ENCODE peak calls at places on chromosome 7, in eight cellular contexts. E is stomach, I is non-pigmented ciliary epithelial cell, U is T-helper 2 cell, Q is OCI-LY7, V is AG09319, B is mucosa of descending colon, F is GM13977. A is an unnamed sample.

GRCh38 chr7:151611041-151611440 is 91.3 kb upstream of the RHEB start:
- DNase-seq in E (no peak), I (no peak), U (no peak), Q (no peak), V (no peak), B (no peak), F (no peak), A (no peak)

GRCh38 chr7:142957723-142958122 is 4.4 kb downstream of the KEL start:
- DNase-seq in E (no peak), I (no peak), U (no peak), Q (no peak), V (no peak), B (no peak), F (no peak), A (no peak)

GRCh38 chr7:112444505-112444904 is 5.8 kb upstream of the IFRD1 start:
- DNase-seq in E (no peak), I (no peak), U (no peak), Q (no peak), V (no peak), B (no peak), F (no peak), A (no peak)

GRCh38 chr7:219581-220150 is 27.3 kb downstream of the FAM20C start:
- DNase-seq in E (peak; percentile 74), I (no peak), U (no peak), Q (no peak), V (no peak), B (no peak), F (no peak), A (no peak)

GRCh38 chr7:129609666-129610065 is 1.9 kb upstream of the NRF1 start:
- DNase-seq in E (no peak), I (no peak), U (no peak), Q (no peak), V (no peak), B (no peak), F (no peak), A (no peak)

GRCh38 chr7:19117870-19118608 is 603 bp upstream of the TWIST1 start:
- DNase-seq in E (no peak), I (no peak), U (no peak), Q (no peak), V (no peak), B (no peak), F (no peak), A (no peak)

GRCh38 chr7:103793614-103794013 is 195.8 kb downstream of the RELN start:
- DNase-seq in E (no peak), I (no peak), U (no peak), Q (no peak), V (no peak), B (no peak), F (no peak), A (no peak)

GRCh38 chr7:41003031-41003925 is 699.6 kb downstream of the INHBA start:
- DNase-seq in E (peak; percentile 29), I (no peak), U (no peak), Q (peak; percentile 46), V (no peak), B (peak; percentile 51), F (peak; percentile 13), A (peak; percentile 80)

GRCh38 chr7:40223451-40224112 is 88.8 kb downstream of the SUGCT start:
- DNase-seq in E (no peak), I (no peak), U (no peak), Q (no peak), V (no peak), B (no peak), F (no peak), A (no peak)

GRCh38 chr7:136247211-136247610 is 270.1 kb upstream of the MTPN start:
- DNase-seq in E (no peak), I (no peak), U (no peak), Q (no peak), V (no peak), B (no peak), F (no peak), A (no peak)

GRCh38 chr7:140857048-140857447 is 67.7 kb downstream of the BRAF start:
- DNase-seq in E (no peak), I (no peak), U (no peak), Q (no peak), V (no peak), B (no peak), F (no peak), A (no peak)

GRCh38 chr7:1894313-1894900 is 224.3 kb downstream of the ELFN1 start:
- DNase-seq in E (no peak), I (no peak), U (no peak), Q (no peak), V (no peak), B (no peak), F (no peak), A (no peak)

GRCh38 chr7:10537764-10538163 is 435.9 kb upstream of the PHF14 start:
- DNase-seq in E (no peak), I (no peak), U (no peak), Q (no peak), V (no peak), B (no peak), F (no peak), A (no peak)

GRCh38 chr7:151696738-151697514 is 177.2 kb upstream of the RHEB start:
- DNase-seq in E (peak; percentile 53), I (no peak), U (no peak), Q (no peak), V (no peak), B (peak; percentile 64), F (no peak), A (peak; percentile 88)

A was measured in LoVo.